ENCODE peak calls at places on chromosomes 5 and 9, in eight cellular contexts. One of them, this sample, is unnamed.

GRCh38 chr5:141636106-141636412 is 590 bp downstream of the HDAC3 start:
- DNase-seq in PC-9: no peak
- DNase-seq in GM20000: no peak
- DNase-seq in HCEC 1CT: no peak
- DNase-seq in lung: no peak
- DNase-seq in ACHN: no peak
- DNase-seq in kidney tubule cell: no peak
- DNase-seq in NCI-H1930: no peak
- DNase-seq in this sample: no peak

GRCh38 chr5:72224946-72225427 is 95.1 kb downstream of the MRPS27 start:
- DNase-seq in PC-9: no peak
- DNase-seq in GM20000: no peak
- DNase-seq in HCEC 1CT: no peak
- DNase-seq in lung: no peak
- DNase-seq in ACHN: no peak
- DNase-seq in kidney tubule cell: no peak
- DNase-seq in NCI-H1930: no peak
- DNase-seq in this sample: no peak

GRCh38 chr5:58105836-58106235 is 354.1 kb downstream of the PLK2 start:
- DNase-seq in PC-9: no peak
- DNase-seq in GM20000: no peak
- DNase-seq in HCEC 1CT: no peak
- DNase-seq in lung: no peak
- DNase-seq in ACHN: no peak
- DNase-seq in kidney tubule cell: no peak
- DNase-seq in NCI-H1930: no peak
- DNase-seq in this sample: no peak

GRCh38 chr9:17280350-17281012 is 145.6 kb downstream of the CNTLN start:
- DNase-seq in PC-9: no peak
- DNase-seq in GM20000: no peak
- DNase-seq in HCEC 1CT: peak
- DNase-seq in lung: no peak
- DNase-seq in ACHN: no peak
- DNase-seq in kidney tubule cell: no peak
- DNase-seq in NCI-H1930: no peak
- DNase-seq in this sample: no peak

GRCh38 chr5:96023518-96023917 is 61.9 kb upstream of the ELL2 start:
- DNase-seq in PC-9: no peak
- DNase-seq in GM20000: no peak
- DNase-seq in HCEC 1CT: peak
- DNase-seq in lung: no peak
- DNase-seq in ACHN: no peak
- DNase-seq in kidney tubule cell: peak
- DNase-seq in NCI-H1930: no peak
- DNase-seq in this sample: no peak

GRCh38 chr9:136373300-136374182 is at the start of gene CARD9:
- DNase-seq in PC-9: no peak
- DNase-seq in GM20000: peak
- DNase-seq in HCEC 1CT: no peak
- DNase-seq in lung: peak
- DNase-seq in ACHN: no peak
- DNase-seq in kidney tubule cell: no peak
- DNase-seq in NCI-H1930: no peak
- DNase-seq in this sample: no peak

GRCh38 chr5:55407059-55407684 is 99.4 kb downstream of the MTREX start:
- DNase-seq in PC-9: no peak
- DNase-seq in GM20000: no peak
- DNase-seq in HCEC 1CT: peak
- DNase-seq in lung: no peak
- DNase-seq in ACHN: peak
- DNase-seq in kidney tubule cell: peak
- DNase-seq in NCI-H1930: no peak
- DNase-seq in this sample: peak

GRCh38 chr9:121906074-121906520 is 187.0 kb downstream of the TTLL11 start:
- DNase-seq in PC-9: no peak
- DNase-seq in GM20000: no peak
- DNase-seq in HCEC 1CT: no peak
- DNase-seq in lung: no peak
- DNase-seq in ACHN: no peak
- DNase-seq in kidney tubule cell: no peak
- DNase-seq in NCI-H1930: no peak
- DNase-seq in this sample: no peak

GRCh38 chr9:22237497-22238363 is 208.9 kb upstream of the DMRTA1 start:
- DNase-seq in PC-9: peak
- DNase-seq in GM20000: no peak
- DNase-seq in HCEC 1CT: peak
- DNase-seq in lung: no peak
- DNase-seq in ACHN: peak
- DNase-seq in kidney tubule cell: peak
- DNase-seq in NCI-H1930: no peak
- DNase-seq in this sample: no peak

GRCh38 chr5:72363146-72363802 is 43.1 kb downstream of the PTCD2 start:
- DNase-seq in PC-9: peak
- DNase-seq in GM20000: no peak
- DNase-seq in HCEC 1CT: peak
- DNase-seq in lung: no peak
- DNase-seq in ACHN: peak
- DNase-seq in kidney tubule cell: peak
- DNase-seq in NCI-H1930: no peak
- DNase-seq in this sample: peak

GRCh38 chr9:108282872-108283271 is 572.9 kb downstream of the ACTL7B start:
- DNase-seq in PC-9: no peak
- DNase-seq in GM20000: no peak
- DNase-seq in HCEC 1CT: no peak
- DNase-seq in lung: no peak
- DNase-seq in ACHN: peak
- DNase-seq in kidney tubule cell: no peak
- DNase-seq in NCI-H1930: no peak
- DNase-seq in this sample: no peak

GRCh38 chr5:134145779-134146581 is 30.8 kb downstream of the SKP1 start:
- DNase-seq in PC-9: peak
- DNase-seq in GM20000: peak
- DNase-seq in HCEC 1CT: peak
- DNase-seq in lung: peak
- DNase-seq in ACHN: peak
- DNase-seq in kidney tubule cell: peak
- DNase-seq in NCI-H1930: no peak
- DNase-seq in this sample: peak

GRCh38 chr5:110851357-110851756 is 112.5 kb downstream of the SLC25A46 start:
- DNase-seq in PC-9: peak
- DNase-seq in GM20000: no peak
- DNase-seq in HCEC 1CT: no peak
- DNase-seq in lung: no peak
- DNase-seq in ACHN: no peak
- DNase-seq in kidney tubule cell: peak
- DNase-seq in NCI-H1930: no peak
- DNase-seq in this sample: no peak

GRCh38 chr9:96686638-96687335 is 31.7 kb upstream of the PRXL2C start:
- DNase-seq in PC-9: peak
- DNase-seq in GM20000: peak
- DNase-seq in HCEC 1CT: no peak
- DNase-seq in lung: peak
- DNase-seq in ACHN: no peak
- DNase-seq in kidney tubule cell: peak
- DNase-seq in NCI-H1930: peak
- DNase-seq in this sample: peak

GRCh38 chr5:175162036-175162435 is 281.9 kb downstream of the DRD1 start:
- DNase-seq in PC-9: no peak
- DNase-seq in GM20000: no peak
- DNase-seq in HCEC 1CT: no peak
- DNase-seq in lung: no peak
- DNase-seq in ACHN: no peak
- DNase-seq in kidney tubule cell: no peak
- DNase-seq in NCI-H1930: no peak
- DNase-seq in this sample: no peak

GRCh38 chr5:126233256-126233655 is 190.0 kb upstream of the GRAMD2B start:
- DNase-seq in PC-9: no peak
- DNase-seq in GM20000: no peak
- DNase-seq in HCEC 1CT: no peak
- DNase-seq in lung: no peak
- DNase-seq in ACHN: no peak
- DNase-seq in kidney tubule cell: no peak
- DNase-seq in NCI-H1930: no peak
- DNase-seq in this sample: no peak

GRCh38 chr5:151627650-151628049 is 36.5 kb upstream of the FAT2 start:
- DNase-seq in PC-9: no peak
- DNase-seq in GM20000: no peak
- DNase-seq in HCEC 1CT: no peak
- DNase-seq in lung: no peak
- DNase-seq in ACHN: no peak
- DNase-seq in kidney tubule cell: peak
- DNase-seq in NCI-H1930: no peak
- DNase-seq in this sample: no peak

GRCh38 chr5:56814361-56814962 is 887 bp upstream of the MAP3K1 start:
- DNase-seq in PC-9: peak
- DNase-seq in GM20000: no peak
- DNase-seq in HCEC 1CT: no peak
- DNase-seq in lung: peak
- DNase-seq in ACHN: peak
- DNase-seq in kidney tubule cell: peak
- DNase-seq in NCI-H1930: no peak
- DNase-seq in this sample: no peak

GRCh38 chr5:5231576-5231975 is 91.4 kb downstream of the ADAMTS16 start:
- DNase-seq in PC-9: no peak
- DNase-seq in GM20000: no peak
- DNase-seq in HCEC 1CT: no peak
- DNase-seq in lung: no peak
- DNase-seq in ACHN: no peak
- DNase-seq in kidney tubule cell: no peak
- DNase-seq in NCI-H1930: no peak
- DNase-seq in this sample: no peak